ENCODE peak calls at places on chromosomes 6 and 20, in eight cellular contexts. N, U, I, R, F, M, K and G are unnamed samples.

GRCh38 chr6:47413752-47414516 is 63.7 kb upstream of the CD2AP start:
- DNase-seq in N (peak), U (peak), I (peak), R (peak), F (peak), M (peak), K (no peak), G (peak)

GRCh38 chr20:59811681-59812171 is 121.7 kb downstream of the SYCP2 start:
- DNase-seq in N (no peak), U (no peak), I (no peak), R (no peak), F (no peak), M (no peak), K (no peak), G (no peak)

GRCh38 chr6:108348655-108349349 is 53.9 kb downstream of the AFG1L start:
- DNase-seq in N (no peak), U (no peak), I (no peak), R (no peak), F (peak), M (no peak), K (no peak), G (no peak)

GRCh38 chr6:136520520-136520919 is 29.7 kb downstream of the MAP7 start:
- DNase-seq in N (no peak), U (no peak), I (no peak), R (no peak), F (no peak), M (no peak), K (no peak), G (no peak)

GRCh38 chr6:138500045-138500665 is 861 bp upstream of the NHSL1 start:
- DNase-seq in N (no peak), U (no peak), I (no peak), R (peak), F (no peak), M (no peak), K (no peak), G (no peak)

GRCh38 chr6:28841290-28841689 is 82.5 kb downstream of the TRIM27 start:
- DNase-seq in N (no peak), U (no peak), I (no peak), R (no peak), F (no peak), M (no peak), K (no peak), G (no peak)

GRCh38 chr6:20137837-20138236 is 74.4 kb downstream of the MBOAT1 start:
- DNase-seq in N (no peak), U (no peak), I (no peak), R (no peak), F (no peak), M (no peak), K (no peak), G (no peak)

GRCh38 chr20:58429303-58429702 is 40.3 kb downstream of the VAPB start:
- DNase-seq in N (no peak), U (no peak), I (no peak), R (no peak), F (no peak), M (no peak), K (no peak), G (no peak)

GRCh38 chr20:14741616-14742015 is 404.2 kb upstream of the FLRT3 start:
- DNase-seq in N (no peak), U (no peak), I (no peak), R (no peak), F (no peak), M (no peak), K (no peak), G (no peak)

GRCh38 chr6:42313941-42314570 is 96.4 kb upstream of the MRPS10 start:
- DNase-seq in N (peak), U (no peak), I (no peak), R (no peak), F (no peak), M (no peak), K (no peak), G (peak)

GRCh38 chr20:53316221-53316937 is 277.3 kb downstream of the ZNF217 start:
- DNase-seq in N (no peak), U (no peak), I (no peak), R (no peak), F (no peak), M (no peak), K (no peak), G (peak)

GRCh38 chr6:159008656-159009288 is 8.8 kb upstream of the RSPH3 start:
- DNase-seq in N (peak), U (peak), I (peak), R (peak), F (no peak), M (no peak), K (no peak), G (peak)

GRCh38 chr6:46032112-46032998 is 16.7 kb upstream of the CLIC5 start:
- DNase-seq in N (no peak), U (no peak), I (no peak), R (no peak), F (no peak), M (no peak), K (no peak), G (no peak)

GRCh38 chr6:170152989-170153388 is 137.9 kb downstream of the DLL1 start:
- DNase-seq in N (no peak), U (peak), I (no peak), R (peak), F (no peak), M (no peak), K (no peak), G (no peak)

GRCh38 chr20:4243071-4243470 is 227.7 kb upstream of the RNF24 start:
- DNase-seq in N (no peak), U (no peak), I (no peak), R (no peak), F (no peak), M (no peak), K (no peak), G (no peak)

GRCh38 chr6:12148841-12149240 is 136.7 kb downstream of the HIVEP1 start:
- DNase-seq in N (peak), U (no peak), I (no peak), R (no peak), F (no peak), M (no peak), K (no peak), G (peak)

GRCh38 chr6:79117752-79118151 is 39.7 kb upstream of the PHIP start:
- DNase-seq in N (no peak), U (no peak), I (no peak), R (no peak), F (no peak), M (no peak), K (no peak), G (no peak)

GRCh38 chr6:128981716-128982115 is 98.8 kb downstream of the LAMA2 start:
- DNase-seq in N (no peak), U (no peak), I (no peak), R (no peak), F (no peak), M (no peak), K (no peak), G (no peak)

GRCh38 chr6:159724778-159725177 is 2.5 kb upstream of the WTAP start:
- DNase-seq in N (no peak), U (no peak), I (no peak), R (no peak), F (no peak), M (no peak), K (no peak), G (no peak)

GRCh38 chr20:17501701-17502100 is 29.5 kb downstream of the BFSP1 start:
- DNase-seq in N (no peak), U (no peak), I (no peak), R (no peak), F (no peak), M (no peak), K (peak), G (no peak)

GRCh38 chr20:43938932-43939761 is 24.5 kb downstream of the TOX2 start:
- DNase-seq in N (peak), U (no peak), I (peak), R (peak), F (no peak), M (no peak), K (no peak), G (peak)

GRCh38 chr6:25006565-25007001 is 70.8 kb upstream of the RIPOR2 start:
- DNase-seq in N (peak), U (no peak), I (peak), R (no peak), F (no peak), M (no peak), K (no peak), G (peak)

GRCh38 chr20:43844778-43845614 is 69.7 kb upstream of the TOX2 start:
- DNase-seq in N (peak), U (no peak), I (peak), R (peak), F (no peak), M (no peak), K (no peak), G (peak)

GRCh38 chr20:18585134-18585533 is 2.7 kb upstream of the DTD1 start:
- DNase-seq in N (peak), U (no peak), I (peak), R (peak), F (no peak), M (no peak), K (no peak), G (peak)

GRCh38 chr6:111995409-111995808 is 58.5 kb upstream of the CCN6 start:
- DNase-seq in N (peak), U (no peak), I (no peak), R (peak), F (no peak), M (no peak), K (no peak), G (peak)

GRCh38 chr6:30002871-30003270 is 58.2 kb upstream of the POLR1H start:
- DNase-seq in N (peak), U (no peak), I (peak), R (no peak), F (no peak), M (no peak), K (no peak), G (peak)

GRCh38 chr6:31971279-31971992 is 502 bp downstream of the DXO start:
- DNase-seq in N (no peak), U (peak), I (no peak), R (no peak), F (no peak), M (no peak), K (peak), G (no peak)

GRCh38 chr20:44398303-44398702 is 42.8 kb downstream of the HNF4A start:
- DNase-seq in N (peak), U (no peak), I (no peak), R (no peak), F (no peak), M (no peak), K (no peak), G (peak)

GRCh38 chr6:63576985-63577712 is 4.9 kb downstream of the LOC128125822 start:
- DNase-seq in N (no peak), U (no peak), I (no peak), R (no peak), F (no peak), M (no peak), K (no peak), G (no peak)

GRCh38 chr6:14466278-14466677 is 348.7 kb downstream of the CD83 start:
- DNase-seq in N (peak), U (no peak), I (peak), R (no peak), F (no peak), M (no peak), K (no peak), G (peak)

GRCh38 chr6:6865601-6866000 is 242.2 kb upstream of the RREB1 start:
- DNase-seq in N (no peak), U (no peak), I (no peak), R (no peak), F (no peak), M (no peak), K (no peak), G (no peak)

GRCh38 chr6:84508981-84509380 is 255.4 kb downstream of the TBX18 start:
- DNase-seq in N (peak), U (no peak), I (peak), R (no peak), F (no peak), M (no peak), K (no peak), G (peak)

GRCh38 chr6:144778056-144778455 is 492.9 kb downstream of the UTRN start:
- DNase-seq in N (no peak), U (no peak), I (no peak), R (no peak), F (no peak), M (no peak), K (no peak), G (no peak)

GRCh38 chr20:16393836-16394235 is 179.4 kb downstream of the KIF16B start:
- DNase-seq in N (no peak), U (no peak), I (no peak), R (no peak), F (no peak), M (no peak), K (no peak), G (no peak)

GRCh38 chr20:15036938-15037337 is 699.5 kb upstream of the FLRT3 start:
- DNase-seq in N (no peak), U (no peak), I (no peak), R (peak), F (no peak), M (no peak), K (no peak), G (no peak)

GRCh38 chr20:297098-297924 is at the start of gene ZCCHC3:
- DNase-seq in N (peak), U (peak), I (peak), R (peak), F (peak), M (peak), K (peak), G (peak)

GRCh38 chr6:159110013-159110412 is 59.2 kb upstream of the FNDC1 start:
- DNase-seq in N (peak), U (peak), I (peak), R (peak), F (no peak), M (peak), K (no peak), G (peak)

GRCh38 chr20:13105864-13106457 is 97.2 kb downstream of the SPTLC3 start:
- DNase-seq in N (peak), U (peak), I (peak), R (peak), F (no peak), M (peak), K (no peak), G (peak)